ENCODE peak calls at places on chromosomes 2 and 18, in four cellular contexts. R, J, Z and L are unnamed samples.

GRCh38 chr18:25560369-25560768 is 208.4 kb upstream of the ZNF521 start:
- DNase-seq in Z (no peak), R (no peak), J (no peak), L (no peak)

GRCh38 chr18:11115268-11115667 is 34.1 kb downstream of the PIEZO2 start:
- DNase-seq in J (no peak), R (no peak), Z (no peak), L (no peak)

GRCh38 chr18:8946046-8946838 is 156.3 kb upstream of the NDUFV2 start:
- DNase-seq in J (no peak), Z (no peak), R (no peak), L (no peak)

GRCh38 chr2:101047075-101047766 is 45.1 kb downstream of the RPL31 start:
- DNase-seq in Z (no peak), R (no peak), J (no peak), L (no peak)

GRCh38 chr2:11742317-11742701 is 4.1 kb upstream of the LPIN1 start:
- DNase-seq in Z (peak), R (no peak), J (no peak), L (no peak)

GRCh38 chr2:73827018-73827417 is 1.7 kb upstream of the STAMBP start:
- DNase-seq in J (no peak), R (no peak), Z (no peak), L (no peak)

GRCh38 chr2:119756837-119757236 is 2.9 kb upstream of the PTPN4 start:
- DNase-seq in R (no peak), J (peak), Z (peak), L (no peak)

GRCh38 chr18:61666876-61667590 is 225.8 kb downstream of the RNF152 start:
- DNase-seq in R (no peak), J (no peak), Z (no peak), L (no peak)

GRCh38 chr2:209426432-209426831 is 2.6 kb downstream of the MAP2 start:
- DNase-seq in Z (no peak), J (no peak), R (no peak), L (no peak)

GRCh38 chr2:17620280-17620679 is 79.8 kb downstream of the VSNL1 start:
- DNase-seq in J (no peak), R (no peak), Z (no peak), L (no peak)

GRCh38 chr2:191607101-191607500 is 70.8 kb upstream of the NABP1 start:
- DNase-seq in Z (no peak), J (no peak), R (no peak), L (no peak)

GRCh38 chr2:187003038-187003543 is 154.1 kb upstream of the ZSWIM2 start:
- DNase-seq in R (no peak), Z (peak), J (no peak), L (no peak)

GRCh38 chr2:207224391-207224790 is 58.6 kb upstream of the KLF7 start:
- DNase-seq in J (no peak), R (no peak), Z (no peak), L (no peak)

GRCh38 chr2:207224814-207225482 is 59.2 kb upstream of the KLF7 start:
- DNase-seq in J (no peak), Z (no peak), R (no peak), L (no peak)

GRCh38 chr2:207225773-207226172 is 60.0 kb upstream of the KLF7 start:
- DNase-seq in R (no peak), J (no peak), Z (no peak), L (no peak)

GRCh38 chr2:207221731-207222130 is 56.0 kb upstream of the KLF7 start:
- DNase-seq in J (no peak), Z (no peak), R (no peak), L (no peak)

DNA sequence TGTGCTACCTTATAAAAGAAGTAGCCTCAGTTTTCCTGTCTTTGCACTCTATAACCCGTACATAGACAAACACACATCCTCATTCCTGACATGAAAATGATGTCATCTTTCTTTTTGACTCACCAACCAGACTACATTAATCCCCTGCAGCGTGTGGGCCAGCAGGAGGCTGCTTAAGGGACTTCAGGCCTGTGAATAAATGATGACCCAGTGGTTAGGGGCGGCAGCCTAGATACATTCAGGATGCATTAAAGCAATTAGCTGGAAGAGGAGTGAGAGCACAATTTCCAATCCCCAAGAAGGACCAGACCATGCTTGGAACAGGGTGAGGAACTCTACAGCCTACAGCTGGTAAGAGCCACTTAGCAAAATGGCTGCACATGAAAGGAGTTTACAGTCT is 57.3 kb upstream of the KLF7 start:
- DNase-seq in J (no peak), Z (no peak), R (peak), L (peak)
- TF ChIP-seq TARDBP in J (no peak), Z (no peak), R (no peak), L (no peak)

DNA sequence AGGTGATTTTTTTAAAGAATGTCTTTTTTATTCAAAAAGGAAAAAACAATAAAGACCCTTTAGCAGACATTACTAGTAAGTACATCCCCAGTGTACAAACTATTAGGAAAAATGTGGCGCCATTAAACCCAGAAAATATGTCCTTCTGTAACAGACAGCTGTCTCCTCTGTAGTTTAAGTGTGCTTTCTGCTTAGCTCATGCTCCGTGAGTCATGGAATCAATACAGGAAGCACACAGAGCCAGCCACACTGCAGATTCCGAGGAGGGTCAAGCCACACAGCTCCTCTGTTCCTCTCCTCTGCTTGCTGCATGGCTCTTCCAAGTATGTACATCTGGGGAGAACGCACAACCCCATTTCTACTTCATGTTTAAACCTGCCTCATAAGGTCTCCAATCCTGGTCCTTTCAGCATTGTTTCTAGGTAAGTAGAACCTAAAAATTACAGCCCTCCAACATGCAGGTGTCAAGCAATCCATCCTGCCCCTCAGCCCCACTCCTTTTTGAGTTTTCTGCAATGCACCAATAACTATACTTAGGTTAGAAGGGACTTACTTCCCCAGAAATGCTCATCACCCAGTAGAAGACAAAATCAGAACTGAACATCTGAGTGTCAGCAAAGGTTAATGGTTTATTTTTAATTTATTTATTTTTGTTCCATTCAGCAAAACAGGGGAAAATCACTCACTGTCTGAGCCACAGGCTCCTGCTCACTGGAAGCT is 37.5 kb downstream of the ACVR1 start:
- DNase-seq in R (no peak), J (peak), Z (peak), L (peak)
- TF ChIP-seq BHLHE40 in R (no peak), J (no peak), Z (peak), L (no peak)

DNA sequence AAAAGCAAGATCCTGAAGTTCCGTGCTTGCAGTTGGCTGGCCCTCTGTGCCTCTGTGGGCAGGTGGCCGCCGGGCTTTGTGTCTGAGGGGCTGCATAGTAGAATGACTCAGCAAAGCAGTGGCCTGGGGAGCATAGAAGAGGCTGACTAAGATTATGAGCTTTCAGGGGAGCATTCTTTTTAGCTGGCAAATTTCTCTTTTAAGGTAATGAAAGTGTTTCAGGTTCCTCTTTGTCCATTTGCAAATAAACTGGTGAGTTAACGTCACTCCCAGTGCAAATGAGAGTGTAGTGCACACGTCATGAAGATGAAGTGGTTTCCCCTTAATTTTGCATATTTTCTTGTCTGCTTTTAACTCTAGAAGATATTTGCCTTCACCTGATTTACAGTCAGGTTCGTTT is 98.6 kb downstream of the BCL2L11 start:
- DNase-seq in J (no peak), R (peak), Z (no peak), L (no peak)
- TF ChIP-seq TARDBP in J (no peak), R (no peak), Z (no peak), L (no peak)

DNA sequence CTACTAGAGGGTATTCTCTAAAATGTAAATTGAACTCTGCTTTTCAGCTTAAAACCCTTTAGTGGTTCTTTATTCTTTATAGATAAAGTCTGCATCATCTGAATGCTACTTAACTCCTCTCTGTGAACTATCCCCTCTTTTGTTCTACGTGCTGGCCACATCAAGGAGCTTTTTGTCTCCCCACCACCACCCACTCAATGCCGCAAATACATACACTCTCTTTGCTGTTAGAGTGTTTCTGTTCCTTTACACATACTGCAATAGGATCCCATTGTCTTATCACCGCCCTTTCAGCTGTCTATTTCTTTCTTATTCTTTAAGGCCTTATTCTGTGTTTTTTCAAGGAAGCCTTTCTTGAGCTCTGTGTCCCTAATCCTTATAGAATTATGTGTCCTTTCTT is 83.3 kb downstream of the EML4 start:
- DNase-seq in J (no peak), R (no peak), Z (no peak), L (no peak)
- TF ChIP-seq BHLHE40 in J (no peak), R (no peak), Z (no peak), L (no peak)

DNA sequence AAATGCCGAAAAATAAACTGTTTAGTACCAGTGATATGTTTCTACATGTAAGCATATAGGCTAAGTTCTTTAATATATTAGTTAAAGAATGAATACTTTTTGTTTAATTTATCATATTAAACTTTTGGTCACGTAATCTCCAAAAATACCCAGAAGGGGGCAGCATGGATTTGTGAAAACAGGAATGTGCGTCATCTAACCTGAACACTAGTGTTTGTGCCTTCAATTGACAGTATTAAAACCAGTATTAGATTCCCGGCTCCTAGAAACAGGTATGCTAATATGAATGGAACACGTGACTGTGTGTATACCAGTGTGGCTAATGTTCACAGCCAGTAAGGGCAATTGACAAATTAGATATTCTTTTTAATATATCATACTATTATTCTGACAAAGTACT is 51.8 kb downstream of the WDR7 start:
- DNase-seq in J (peak), Z (peak), R (no peak), L (peak)
- TF ChIP-seq TARDBP in J (no peak), Z (no peak), R (no peak), L (no peak)